ENCODE peak calls at places on chromosome 7, in ten cellular contexts. One of them, this sample, is unnamed. For H3K9me3, the result is how much of the 10 kb centered on the place peaks cover.

GRCh38 chr7:38317457-38318037 is 44.1 kb upstream of the TARP start:
- DNase-seq in cardiac muscle cell: no peak
- DNase-seq in psoas muscle: no peak
- DNase-seq in CD8-positive, alpha-beta T cell: peak
- DNase-seq in H9: no peak
- DNase-seq in CD4-positive, CD25-positive, alpha-beta regulatory T cell: no peak
- DNase-seq in lower lobe of right lung: no peak
- DNase-seq in A549: no peak
- DNase-seq in body of pancreas: no peak
- DNase-seq in ascending aorta: no peak
- DNase-seq in this sample: no peak

GRCh38 chr7:118311121-118311803 is 86.8 kb downstream of the ANKRD7 start:
- DNase-seq in cardiac muscle cell: peak
- DNase-seq in psoas muscle: no peak
- DNase-seq in CD8-positive, alpha-beta T cell: no peak
- DNase-seq in H9: no peak
- DNase-seq in CD4-positive, CD25-positive, alpha-beta regulatory T cell: no peak
- DNase-seq in lower lobe of right lung: no peak
- DNase-seq in A549: no peak
- DNase-seq in body of pancreas: no peak
- DNase-seq in ascending aorta: no peak
- DNase-seq in this sample: no peak

GRCh38 chr7:1027285-1028043 is 16.9 kb upstream of the GPR146 start:
- DNase-seq in cardiac muscle cell: peak
- DNase-seq in psoas muscle: peak
- DNase-seq in CD8-positive, alpha-beta T cell: no peak
- DNase-seq in H9: peak
- DNase-seq in CD4-positive, CD25-positive, alpha-beta regulatory T cell: no peak
- DNase-seq in lower lobe of right lung: no peak
- DNase-seq in A549: no peak
- DNase-seq in body of pancreas: peak
- DNase-seq in ascending aorta: no peak
- DNase-seq in this sample: no peak

GRCh38 chr7:129557686-129558481 is 53.6 kb upstream of the NRF1 start:
- DNase-seq in cardiac muscle cell: no peak
- DNase-seq in psoas muscle: no peak
- DNase-seq in CD8-positive, alpha-beta T cell: no peak
- DNase-seq in H9: peak
- DNase-seq in CD4-positive, CD25-positive, alpha-beta regulatory T cell: no peak
- DNase-seq in lower lobe of right lung: no peak
- DNase-seq in A549: no peak
- DNase-seq in body of pancreas: no peak
- DNase-seq in ascending aorta: no peak
- DNase-seq in this sample: no peak

GRCh38 chr7:99679032-99679399 is 780 bp downstream of the CYP3A5 start:
- DNase-seq in cardiac muscle cell: no peak
- DNase-seq in psoas muscle: no peak
- DNase-seq in CD8-positive, alpha-beta T cell: no peak
- DNase-seq in H9: peak
- DNase-seq in CD4-positive, CD25-positive, alpha-beta regulatory T cell: no peak
- DNase-seq in lower lobe of right lung: no peak
- DNase-seq in A549: peak
- DNase-seq in body of pancreas: peak
- DNase-seq in ascending aorta: no peak
- DNase-seq in this sample: no peak

GRCh38 chr7:120259382-120259781 is 13.6 kb upstream of the KCND2 start:
- DNase-seq in cardiac muscle cell: peak
- DNase-seq in psoas muscle: no peak
- DNase-seq in CD8-positive, alpha-beta T cell: no peak
- DNase-seq in H9: no peak
- DNase-seq in CD4-positive, CD25-positive, alpha-beta regulatory T cell: no peak
- DNase-seq in lower lobe of right lung: no peak
- DNase-seq in A549: no peak
- DNase-seq in body of pancreas: no peak
- DNase-seq in ascending aorta: no peak
- DNase-seq in this sample: no peak

GRCh38 chr7:73940701-73941238 is 79.8 kb downstream of the TMEM270 start:
- DNase-seq in cardiac muscle cell: no peak
- DNase-seq in psoas muscle: no peak
- DNase-seq in CD8-positive, alpha-beta T cell: no peak
- DNase-seq in H9: no peak
- DNase-seq in CD4-positive, CD25-positive, alpha-beta regulatory T cell: no peak
- DNase-seq in lower lobe of right lung: no peak
- DNase-seq in A549: no peak
- DNase-seq in body of pancreas: no peak
- DNase-seq in ascending aorta: no peak
- DNase-seq in this sample: no peak

GRCh38 chr7:103613655-103614642 is 167.9 kb upstream of the SLC26A5 start:
- DNase-seq in cardiac muscle cell: peak
- DNase-seq in psoas muscle: no peak
- DNase-seq in CD8-positive, alpha-beta T cell: no peak
- DNase-seq in H9: no peak
- DNase-seq in CD4-positive, CD25-positive, alpha-beta regulatory T cell: no peak
- DNase-seq in lower lobe of right lung: no peak
- DNase-seq in A549: no peak
- DNase-seq in body of pancreas: no peak
- DNase-seq in ascending aorta: no peak
- DNase-seq in this sample: no peak

GRCh38 chr7:116455009-116455408 is 44.5 kb upstream of the CAV2 start:
- DNase-seq in cardiac muscle cell: peak
- DNase-seq in psoas muscle: no peak
- DNase-seq in CD8-positive, alpha-beta T cell: no peak
- DNase-seq in H9: no peak
- DNase-seq in CD4-positive, CD25-positive, alpha-beta regulatory T cell: no peak
- DNase-seq in lower lobe of right lung: no peak
- DNase-seq in A549: no peak
- DNase-seq in body of pancreas: no peak
- DNase-seq in ascending aorta: no peak
- DNase-seq in this sample: no peak

GRCh38 chr7:151012921-151013347 is 11.4 kb downstream of the ATG9B start:
- DNase-seq in cardiac muscle cell: peak
- DNase-seq in psoas muscle: no peak
- DNase-seq in CD8-positive, alpha-beta T cell: peak
- DNase-seq in H9: peak
- DNase-seq in CD4-positive, CD25-positive, alpha-beta regulatory T cell: no peak
- DNase-seq in lower lobe of right lung: no peak
- DNase-seq in A549: peak
- DNase-seq in body of pancreas: peak
- DNase-seq in ascending aorta: no peak
- DNase-seq in this sample: no peak

GRCh38 chr7:72292794-72293193 is 119.3 kb downstream of the CALN1 start:
- DNase-seq in cardiac muscle cell: no peak
- DNase-seq in psoas muscle: no peak
- DNase-seq in CD8-positive, alpha-beta T cell: no peak
- DNase-seq in H9: no peak
- DNase-seq in CD4-positive, CD25-positive, alpha-beta regulatory T cell: no peak
- DNase-seq in lower lobe of right lung: no peak
- DNase-seq in A549: no peak
- DNase-seq in body of pancreas: no peak
- DNase-seq in ascending aorta: no peak
- DNase-seq in this sample: no peak

GRCh38 chr7:2754086-2754485 is 66.1 kb downstream of the AMZ1 start:
- DNase-seq in cardiac muscle cell: no peak
- DNase-seq in psoas muscle: no peak
- DNase-seq in CD8-positive, alpha-beta T cell: no peak
- DNase-seq in H9: no peak
- DNase-seq in CD4-positive, CD25-positive, alpha-beta regulatory T cell: no peak
- DNase-seq in lower lobe of right lung: no peak
- DNase-seq in A549: no peak
- DNase-seq in body of pancreas: no peak
- DNase-seq in ascending aorta: no peak
- DNase-seq in this sample: no peak

GRCh38 chr7:2698581-2699288 is 10.7 kb downstream of the AMZ1 start:
- DNase-seq in cardiac muscle cell: no peak
- DNase-seq in psoas muscle: no peak
- DNase-seq in CD8-positive, alpha-beta T cell: peak
- DNase-seq in H9: no peak
- DNase-seq in CD4-positive, CD25-positive, alpha-beta regulatory T cell: peak
- DNase-seq in lower lobe of right lung: no peak
- DNase-seq in A549: no peak
- DNase-seq in body of pancreas: no peak
- DNase-seq in ascending aorta: no peak
- DNase-seq in this sample: peak

GRCh38 chr7:44488955-44489354 is 1.5 kb downstream of the NUDCD3 start:
- DNase-seq in cardiac muscle cell: no peak
- DNase-seq in psoas muscle: no peak
- DNase-seq in CD8-positive, alpha-beta T cell: no peak
- DNase-seq in H9: no peak
- DNase-seq in CD4-positive, CD25-positive, alpha-beta regulatory T cell: no peak
- DNase-seq in lower lobe of right lung: no peak
- DNase-seq in A549: no peak
- DNase-seq in body of pancreas: no peak
- DNase-seq in ascending aorta: no peak
- DNase-seq in this sample: no peak

GRCh38 chr7:2018786-2019692 is 213.7 kb downstream of the MAD1L1 start:
- DNase-seq in cardiac muscle cell: peak
- DNase-seq in psoas muscle: peak
- DNase-seq in CD8-positive, alpha-beta T cell: no peak
- DNase-seq in H9: no peak
- DNase-seq in CD4-positive, CD25-positive, alpha-beta regulatory T cell: no peak
- DNase-seq in lower lobe of right lung: peak
- DNase-seq in A549: no peak
- DNase-seq in body of pancreas: peak
- DNase-seq in ascending aorta: peak
- DNase-seq in this sample: no peak

GRCh38 chr7:157565981-157566630 is 229.3 kb downstream of the DNAJB6 start:
- DNase-seq in cardiac muscle cell: no peak
- DNase-seq in psoas muscle: no peak
- DNase-seq in CD8-positive, alpha-beta T cell: no peak
- DNase-seq in H9: no peak
- DNase-seq in CD4-positive, CD25-positive, alpha-beta regulatory T cell: no peak
- DNase-seq in lower lobe of right lung: no peak
- DNase-seq in A549: no peak
- DNase-seq in body of pancreas: no peak
- DNase-seq in ascending aorta: no peak
- DNase-seq in this sample: no peak

GRCh38 chr7:157568071-157568784 is 231.4 kb downstream of the DNAJB6 start:
- DNase-seq in cardiac muscle cell: no peak
- DNase-seq in psoas muscle: no peak
- DNase-seq in CD8-positive, alpha-beta T cell: no peak
- DNase-seq in H9: no peak
- DNase-seq in CD4-positive, CD25-positive, alpha-beta regulatory T cell: no peak
- DNase-seq in lower lobe of right lung: no peak
- DNase-seq in A549: no peak
- DNase-seq in body of pancreas: no peak
- DNase-seq in ascending aorta: no peak
- DNase-seq in this sample: no peak

GRCh38 chr7:157565201-157565626 is 228.4 kb downstream of the DNAJB6 start:
- DNase-seq in cardiac muscle cell: no peak
- DNase-seq in psoas muscle: no peak
- DNase-seq in CD8-positive, alpha-beta T cell: no peak
- DNase-seq in H9: no peak
- DNase-seq in CD4-positive, CD25-positive, alpha-beta regulatory T cell: no peak
- DNase-seq in lower lobe of right lung: no peak
- DNase-seq in A549: no peak
- DNase-seq in body of pancreas: no peak
- DNase-seq in ascending aorta: no peak
- DNase-seq in this sample: no peak

GRCh38 chr7:157567666-157568065 is 230.9 kb downstream of the DNAJB6 start:
- DNase-seq in cardiac muscle cell: no peak
- DNase-seq in psoas muscle: no peak
- DNase-seq in CD8-positive, alpha-beta T cell: no peak
- DNase-seq in H9: no peak
- DNase-seq in CD4-positive, CD25-positive, alpha-beta regulatory T cell: no peak
- DNase-seq in lower lobe of right lung: no peak
- DNase-seq in A549: no peak
- DNase-seq in body of pancreas: no peak
- DNase-seq in ascending aorta: no peak
- DNase-seq in this sample: no peak

DNA sequence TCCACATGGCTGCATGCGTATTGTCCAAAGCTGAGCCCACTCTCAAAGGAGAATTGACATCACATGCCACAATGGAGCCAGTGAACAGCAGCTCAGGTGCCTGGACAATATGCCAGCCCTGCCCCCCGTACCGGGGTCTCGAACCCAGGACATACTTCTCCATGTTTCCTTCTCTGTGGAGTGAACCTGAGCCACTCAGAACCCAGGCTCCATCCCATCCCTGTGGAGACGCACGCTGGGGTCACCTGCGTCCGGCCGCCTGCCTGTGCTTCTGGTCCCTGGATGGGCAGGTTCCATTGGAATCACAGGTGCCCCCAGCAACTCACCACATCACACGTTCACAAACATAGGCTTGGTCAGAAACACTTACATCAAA is 229.8 kb downstream of the DNAJB6 start:
- DNase-seq in cardiac muscle cell: no peak
- DNase-seq in psoas muscle: no peak
- DNase-seq in CD8-positive, alpha-beta T cell: no peak
- DNase-seq in H9: no peak
- DNase-seq in CD4-positive, CD25-positive, alpha-beta regulatory T cell: no peak
- DNase-seq in lower lobe of right lung: no peak
- DNase-seq in A549: no peak
- DNase-seq in body of pancreas: no peak
- DNase-seq in ascending aorta: no peak
- DNase-seq in this sample: no peak
- H3K9me3 ChIP-seq in cardiac muscle cell: under half
- H3K9me3 ChIP-seq in psoas muscle: under half
- H3K9me3 ChIP-seq in CD8-positive, alpha-beta T cell: under half
- H3K9me3 ChIP-seq in H9: under half
- H3K9me3 ChIP-seq in CD4-positive, CD25-positive, alpha-beta regulatory T cell: under half
- H3K9me3 ChIP-seq in lower lobe of right lung: under half
- H3K9me3 ChIP-seq in A549: under half
- H3K9me3 ChIP-seq in body of pancreas: under half
- H3K9me3 ChIP-seq in ascending aorta: under half
- H3K9me3 ChIP-seq in this sample: under half

GRCh38 chr7:132866551-132866950 is 215.3 kb downstream of the CHCHD3 start:
- DNase-seq in cardiac muscle cell: no peak
- DNase-seq in psoas muscle: no peak
- DNase-seq in CD8-positive, alpha-beta T cell: no peak
- DNase-seq in H9: no peak
- DNase-seq in CD4-positive, CD25-positive, alpha-beta regulatory T cell: no peak
- DNase-seq in lower lobe of right lung: no peak
- DNase-seq in A549: no peak
- DNase-seq in body of pancreas: no peak
- DNase-seq in ascending aorta: no peak
- DNase-seq in this sample: no peak
- H3K9me3 ChIP-seq in cardiac muscle cell: under half
- H3K9me3 ChIP-seq in psoas muscle: under half
- H3K9me3 ChIP-seq in CD8-positive, alpha-beta T cell: under half
- H3K9me3 ChIP-seq in H9: under half
- H3K9me3 ChIP-seq in CD4-positive, CD25-positive, alpha-beta regulatory T cell: under half
- H3K9me3 ChIP-seq in lower lobe of right lung: under half
- H3K9me3 ChIP-seq in A549: under half
- H3K9me3 ChIP-seq in body of pancreas: under half
- H3K9me3 ChIP-seq in ascending aorta: under half
- H3K9me3 ChIP-seq in this sample: under half

GRCh38 chr7:149569726-149570422 is 72.3 kb upstream of the ZNF746 start:
- DNase-seq in cardiac muscle cell: no peak
- DNase-seq in psoas muscle: no peak
- DNase-seq in CD8-positive, alpha-beta T cell: no peak
- DNase-seq in H9: peak
- DNase-seq in CD4-positive, CD25-positive, alpha-beta regulatory T cell: no peak
- DNase-seq in lower lobe of right lung: no peak
- DNase-seq in A549: no peak
- DNase-seq in body of pancreas: no peak
- DNase-seq in ascending aorta: no peak
- DNase-seq in this sample: no peak
- H3K9me3 ChIP-seq in cardiac muscle cell: under half
- H3K9me3 ChIP-seq in psoas muscle: under half
- H3K9me3 ChIP-seq in CD8-positive, alpha-beta T cell: under half
- H3K9me3 ChIP-seq in H9: under half
- H3K9me3 ChIP-seq in CD4-positive, CD25-positive, alpha-beta regulatory T cell: under half
- H3K9me3 ChIP-seq in lower lobe of right lung: under half
- H3K9me3 ChIP-seq in A549: under half
- H3K9me3 ChIP-seq in body of pancreas: under half
- H3K9me3 ChIP-seq in ascending aorta: half or more
- H3K9me3 ChIP-seq in this sample: under half

GRCh38 chr7:56483153-56483552 is 366.9 kb upstream of the NUPR2 start:
- DNase-seq in cardiac muscle cell: no peak
- DNase-seq in psoas muscle: no peak
- DNase-seq in CD8-positive, alpha-beta T cell: no peak
- DNase-seq in H9: no peak
- DNase-seq in CD4-positive, CD25-positive, alpha-beta regulatory T cell: no peak
- DNase-seq in lower lobe of right lung: no peak
- DNase-seq in A549: no peak
- DNase-seq in body of pancreas: no peak
- DNase-seq in ascending aorta: no peak
- DNase-seq in this sample: no peak
- H3K9me3 ChIP-seq in cardiac muscle cell: under half
- H3K9me3 ChIP-seq in psoas muscle: under half
- H3K9me3 ChIP-seq in CD8-positive, alpha-beta T cell: under half
- H3K9me3 ChIP-seq in H9: half or more
- H3K9me3 ChIP-seq in CD4-positive, CD25-positive, alpha-beta regulatory T cell: half or more
- H3K9me3 ChIP-seq in lower lobe of right lung: half or more
- H3K9me3 ChIP-seq in A549: under half
- H3K9me3 ChIP-seq in body of pancreas: under half
- H3K9me3 ChIP-seq in ascending aorta: under half
- H3K9me3 ChIP-seq in this sample: under half